ENCODE peak calls at places on chromosomes 16 and 17, in six cellular contexts. U, R, J, D, P and S are unnamed samples.
A peak's percentile ranks its signal among the peaks of the same experiment; 100 is the strongest.

GRCh38 chr17:82444284-82444893 is 6.2 kb downstream of the CYBC1 start:
- DNase-seq in R (no peak), J (no peak), P (no peak), D (no peak), U (no peak), S (no peak)

GRCh38 chr16:26334218-26335111 is 642.7 kb downstream of the HS3ST4 start:
- DNase-seq in J (no peak), R (no peak), U (no peak), D (no peak), P (no peak), S (no peak)

GRCh38 chr16:85652431-85653221 is 36.1 kb downstream of the GINS2 start:
- DNase-seq in J (no peak), R (peak; percentile 54), U (no peak), P (peak; percentile 40), D (no peak), S (peak; percentile 44)

GRCh38 chr16:67395458-67396158 is 2.3 kb upstream of the TPPP3 start:
- DNase-seq in U (no peak), P (no peak), R (no peak), D (no peak), J (peak; percentile 57), S (no peak)

GRCh38 chr17:4536259-4536741 is 18.9 kb downstream of the MYBBP1A start:
- DNase-seq in U (no peak), P (no peak), J (no peak), R (peak; percentile 49), D (no peak), S (peak; percentile 22)

GRCh38 chr16:14015948-14016347 is 55.2 kb upstream of the MRTFB start:
- DNase-seq in U (peak; percentile 89), P (peak; percentile 89), D (no peak), J (peak; percentile 55), R (peak; percentile 81), S (peak; percentile 97)

GRCh38 chr16:50542703-50543102 is 5.5 kb upstream of the NKD1 start:
- DNase-seq in J (no peak), U (no peak), P (no peak), R (no peak), D (no peak), S (no peak)

GRCh38 chr16:89364603-89365002 is 125.8 kb downstream of the ANKRD11 start:
- DNase-seq in D (no peak), J (peak; percentile 35), P (peak; percentile 56), U (no peak), R (peak; percentile 39), S (peak; percentile 64)

GRCh38 chr17:74305865-74306654 is 20.0 kb upstream of the KIF19 start:
- DNase-seq in U (no peak), J (no peak), P (no peak), R (no peak), D (no peak), S (no peak)

GRCh38 chr17:80872011-80872929 is 119.4 kb upstream of the CHMP6 start:
- DNase-seq in R (no peak), D (no peak), P (no peak), U (no peak), J (no peak), S (no peak)

GRCh38 chr17:80870401-80870800 is 121.2 kb upstream of the CHMP6 start:
- DNase-seq in R (no peak), J (no peak), U (no peak), P (no peak), D (no peak), S (no peak)

GRCh38 chr17:80869476-80869875 is 122.2 kb upstream of the CHMP6 start:
- DNase-seq in R (no peak), P (no peak), U (no peak), D (no peak), J (no peak), S (no peak)

GRCh38 chr17:80872999-80873951 is 118.4 kb upstream of the CHMP6 start:
- DNase-seq in P (no peak), U (no peak), D (no peak), R (no peak), J (peak; percentile 47), S (no peak)

GRCh38 chr17:80871341-80871740 is 120.3 kb upstream of the CHMP6 start:
- DNase-seq in J (no peak), U (no peak), D (no peak), R (peak; percentile 17), P (no peak), S (no peak)
- H3K4me3 ChIP-seq in J (no peak overlapping the region), U (no peak overlapping the region), D (no peak overlapping the region), R (no peak overlapping the region), P (no peak overlapping the region), S (no peak overlapping the region)

GRCh38 chr17:60230358-60230757 is 80.6 kb downstream of the CA4 start:
- DNase-seq in R (no peak), P (no peak), D (no peak), J (peak; percentile 41), U (no peak), S (peak; percentile 45)

GRCh38 chr17:60231234-60231633 is 81.5 kb downstream of the CA4 start:
- DNase-seq in D (no peak), U (no peak), P (peak; percentile 67), J (peak; percentile 9), R (peak; percentile 57), S (peak; percentile 51)

GRCh38 chr17:60224064-60224463 is 74.3 kb downstream of the CA4 start:
- DNase-seq in R (peak; percentile 10), J (no peak), P (peak; percentile 92), D (no peak), U (no peak), S (no peak)

GRCh38 chr17:60231691-60232090 is 81.9 kb downstream of the CA4 start:
- DNase-seq in D (no peak), U (no peak), P (peak; percentile 21), R (peak; percentile 45), J (peak; percentile 59), S (peak; percentile 73)

DNA sequence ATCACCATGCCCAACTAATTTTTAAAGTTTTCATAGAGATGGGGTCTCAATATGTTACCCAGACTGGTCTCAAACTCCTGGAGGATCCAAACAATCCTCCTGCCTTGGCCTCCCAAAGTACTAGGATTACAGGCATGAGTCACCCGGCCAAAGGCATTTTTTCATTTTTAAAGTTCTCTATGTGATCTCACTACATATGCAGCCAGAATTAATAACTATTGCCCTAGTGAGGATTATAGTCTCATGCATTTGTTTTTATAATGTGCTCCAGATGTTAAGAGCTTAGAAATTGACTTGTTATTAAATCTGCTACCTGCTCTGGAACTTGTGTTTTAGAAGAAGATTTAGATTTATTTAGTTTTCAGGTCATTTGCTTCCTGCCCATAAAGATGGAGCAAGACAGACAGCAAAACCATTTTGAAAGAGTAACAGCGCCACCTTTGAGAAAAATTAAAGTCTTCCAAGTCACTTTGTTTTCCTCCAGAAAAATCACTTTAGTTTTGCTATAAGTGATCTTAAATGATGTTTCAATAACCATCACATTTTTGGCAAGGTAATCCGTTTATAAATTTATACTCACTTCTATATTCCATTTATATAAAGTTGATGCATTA is 79.5 kb downstream of the CA4 start:
- DNase-seq in P (peak; percentile 39), R (peak; percentile 13), J (no peak), D (no peak), U (peak; percentile 38), S (peak; percentile 51)
- TF ChIP-seq CTCF in P (peak; percentile 15), R (no peak), J (peak; percentile 3), D (no peak), U (peak; percentile 8), S (no peak)

DNA sequence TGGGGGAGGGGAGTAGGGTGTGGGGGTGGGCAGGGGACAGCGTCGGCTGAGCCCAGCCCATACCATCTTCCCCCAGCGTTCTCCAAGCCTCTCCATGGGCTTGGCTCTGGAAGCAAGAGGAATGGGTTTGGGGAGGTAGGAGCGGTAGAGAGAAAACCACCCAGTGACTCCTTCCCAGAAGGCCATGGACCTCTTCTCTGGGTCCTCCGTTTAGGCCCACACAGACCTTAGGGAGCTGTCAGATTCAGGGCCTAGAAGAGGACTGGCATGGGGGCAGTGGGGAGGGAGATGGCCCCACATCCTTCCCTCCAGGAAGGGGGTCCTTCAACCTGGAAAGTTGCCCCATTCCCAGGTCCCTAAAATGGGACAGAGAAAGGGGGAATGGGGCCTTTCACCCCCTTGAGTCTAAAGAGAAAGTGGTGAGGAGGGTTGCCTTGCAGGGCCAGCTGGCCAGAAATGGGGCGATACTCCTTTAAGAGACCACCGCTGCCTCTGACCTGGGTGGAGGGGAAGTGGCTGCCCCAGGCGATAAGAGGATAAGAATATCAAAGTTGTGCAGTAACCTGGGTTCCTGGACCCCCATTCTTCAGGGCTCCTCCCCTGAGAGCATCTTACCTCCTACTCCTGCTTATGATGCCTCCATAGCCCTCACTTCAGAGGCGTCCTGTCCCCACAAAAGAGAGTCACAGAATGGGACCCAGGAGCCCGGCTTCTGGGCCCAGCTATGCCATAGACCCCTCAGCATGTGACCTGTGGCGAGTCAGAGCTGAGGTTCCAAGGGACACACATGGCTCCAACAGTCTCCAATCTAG is 5.0 kb upstream of the TSPOAP1 start:
- DNase-seq in J (no peak), D (no peak), R (no peak), U (no peak), P (no peak), S (no peak)
- H3K4me3 ChIP-seq in J (no peak overlapping the region), D (peak overlapping the region; percentile 97), R (no peak overlapping the region), U (no peak overlapping the region), P (no peak overlapping the region), S (no peak overlapping the region)

DNA sequence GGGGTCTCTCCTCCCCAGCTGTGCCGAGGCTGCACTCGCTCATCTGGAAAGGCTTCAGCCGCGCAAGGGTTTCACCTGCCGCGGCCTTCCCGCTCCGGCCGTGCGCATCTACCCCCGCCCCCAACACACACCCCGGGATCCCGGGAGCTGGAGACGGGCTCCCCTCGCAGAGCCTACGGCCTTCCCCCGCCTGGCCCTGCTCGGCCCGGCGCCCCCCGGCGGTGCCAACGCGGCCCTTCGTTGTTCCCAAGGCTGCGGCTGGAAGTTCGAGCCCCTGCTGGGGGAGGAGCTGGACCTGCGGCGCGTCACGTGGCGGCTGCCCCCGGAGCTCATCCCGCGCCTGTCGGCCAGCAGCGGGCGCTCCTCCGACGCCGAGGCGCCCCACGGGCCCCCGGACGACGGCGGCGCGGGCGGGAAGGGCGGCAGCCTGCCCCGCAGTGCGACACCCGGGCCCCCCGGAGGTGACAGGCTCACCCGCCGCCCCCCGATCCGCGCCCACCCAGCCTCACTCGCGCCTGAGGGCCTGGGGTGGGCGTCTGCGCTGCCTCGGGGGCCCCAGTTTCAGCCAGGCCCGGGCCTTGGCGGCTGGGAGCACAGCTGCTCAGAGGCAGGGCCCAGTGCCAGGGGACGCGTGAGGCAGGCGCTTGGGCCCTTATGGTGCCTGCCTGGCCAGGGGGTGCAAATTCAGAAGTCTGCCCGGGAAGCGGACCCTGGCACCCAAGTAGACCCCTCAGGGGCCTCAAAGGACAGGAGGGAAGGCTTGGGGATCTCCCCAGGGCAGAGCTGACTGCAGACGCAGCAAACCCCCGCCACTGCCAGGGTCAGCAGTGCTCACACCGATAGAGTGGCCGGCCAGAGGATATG is 11.2 kb downstream of the GALK1 start:
- DNase-seq in J (no peak), U (no peak), D (no peak), P (peak; percentile 71), R (peak; percentile 82), S (peak; percentile 47)
- TF ChIP-seq CTCF in J (no peak), U (peak; percentile 46), D (peak; percentile 67), P (peak; percentile 45), R (peak; percentile 58), S (no peak)